ENCODE peak calls at places on chromosomes 3 and 15, in ten cellular contexts. One of them, this sample, is unnamed.

GRCh38 chr3:16484216-16484615 is 29.3 kb downstream of the RFTN1 start:
- DNase-seq in hepatocyte: peak; percentile 40
- DNase-seq in left lobe of liver: no peak
- DNase-seq in stimulated activated naive B cell treated with anti-CD40 and anti-IgM and Interleukin-4, amounts not matched to agents 10 μg/mL and 1 μg/mL and 100 μg/mL, for 72 hours: no peak
- DNase-seq in HTR-8/SVneo: peak; percentile 65
- DNase-seq in fibroblast of mammary gland: peak; percentile 96
- DNase-seq in Kasumi-1: no peak
- DNase-seq in hypothalamus: no peak
- DNase-seq in GM04504: peak; percentile 97
- DNase-seq in effector CD4-positive, alpha-beta T cell: no peak
- DNase-seq in this sample: no peak

GRCh38 chr3:33722626-33723370 is 4.7 kb upstream of the CLASP2 start:
- DNase-seq in hepatocyte: no peak
- DNase-seq in left lobe of liver: no peak
- DNase-seq in stimulated activated naive B cell treated with anti-CD40 and anti-IgM and Interleukin-4, amounts not matched to agents 10 μg/mL and 1 μg/mL and 100 μg/mL, for 72 hours: no peak
- DNase-seq in HTR-8/SVneo: no peak
- DNase-seq in fibroblast of mammary gland: peak; percentile 21
- DNase-seq in Kasumi-1: no peak
- DNase-seq in hypothalamus: no peak
- DNase-seq in GM04504: no peak
- DNase-seq in effector CD4-positive, alpha-beta T cell: no peak
- DNase-seq in this sample: no peak

GRCh38 chr3:170204509-170204908 is 17.7 kb upstream of the PRKCI start:
- DNase-seq in hepatocyte: no peak
- DNase-seq in left lobe of liver: no peak
- DNase-seq in stimulated activated naive B cell treated with anti-CD40 and anti-IgM and Interleukin-4, amounts not matched to agents 10 μg/mL and 1 μg/mL and 100 μg/mL, for 72 hours: no peak
- DNase-seq in HTR-8/SVneo: no peak
- DNase-seq in fibroblast of mammary gland: no peak
- DNase-seq in Kasumi-1: no peak
- DNase-seq in hypothalamus: no peak
- DNase-seq in GM04504: no peak
- DNase-seq in effector CD4-positive, alpha-beta T cell: no peak
- DNase-seq in this sample: no peak

GRCh38 chr15:65936317-65936716 is 67.0 kb downstream of the RAB11A start:
- DNase-seq in hepatocyte: no peak
- DNase-seq in left lobe of liver: no peak
- DNase-seq in stimulated activated naive B cell treated with anti-CD40 and anti-IgM and Interleukin-4, amounts not matched to agents 10 μg/mL and 1 μg/mL and 100 μg/mL, for 72 hours: no peak
- DNase-seq in HTR-8/SVneo: no peak
- DNase-seq in fibroblast of mammary gland: no peak
- DNase-seq in Kasumi-1: no peak
- DNase-seq in hypothalamus: no peak
- DNase-seq in GM04504: no peak
- DNase-seq in effector CD4-positive, alpha-beta T cell: no peak
- DNase-seq in this sample: no peak

GRCh38 chr15:64067564-64068030 is 21.3 kb upstream of the DAPK2 start:
- DNase-seq in hepatocyte: peak; percentile 82
- DNase-seq in left lobe of liver: peak; percentile 70
- DNase-seq in stimulated activated naive B cell treated with anti-CD40 and anti-IgM and Interleukin-4, amounts not matched to agents 10 μg/mL and 1 μg/mL and 100 μg/mL, for 72 hours: peak; percentile 53
- DNase-seq in HTR-8/SVneo: peak; percentile 70
- DNase-seq in fibroblast of mammary gland: peak; percentile 61
- DNase-seq in Kasumi-1: peak; percentile 79
- DNase-seq in hypothalamus: peak; percentile 57
- DNase-seq in GM04504: peak; percentile 28
- DNase-seq in effector CD4-positive, alpha-beta T cell: peak; percentile 53
- DNase-seq in this sample: peak; percentile 41

GRCh38 chr3:57144952-57145351 is 20.2 kb downstream of the IL17RD start:
- DNase-seq in hepatocyte: no peak
- DNase-seq in left lobe of liver: no peak
- DNase-seq in stimulated activated naive B cell treated with anti-CD40 and anti-IgM and Interleukin-4, amounts not matched to agents 10 μg/mL and 1 μg/mL and 100 μg/mL, for 72 hours: no peak
- DNase-seq in HTR-8/SVneo: no peak
- DNase-seq in fibroblast of mammary gland: no peak
- DNase-seq in Kasumi-1: no peak
- DNase-seq in hypothalamus: no peak
- DNase-seq in GM04504: no peak
- DNase-seq in effector CD4-positive, alpha-beta T cell: no peak
- DNase-seq in this sample: no peak

GRCh38 chr3:17412950-17413530 is 329.4 kb downstream of the TBC1D5 start:
- DNase-seq in hepatocyte: peak; percentile 76
- DNase-seq in left lobe of liver: no peak
- DNase-seq in stimulated activated naive B cell treated with anti-CD40 and anti-IgM and Interleukin-4, amounts not matched to agents 10 μg/mL and 1 μg/mL and 100 μg/mL, for 72 hours: no peak
- DNase-seq in HTR-8/SVneo: peak; percentile 25
- DNase-seq in fibroblast of mammary gland: peak; percentile 69
- DNase-seq in Kasumi-1: peak; percentile 56
- DNase-seq in hypothalamus: no peak
- DNase-seq in GM04504: peak; percentile 28
- DNase-seq in effector CD4-positive, alpha-beta T cell: peak; percentile 9
- DNase-seq in this sample: no peak

GRCh38 chr3:125481786-125482185 is 38.2 kb downstream of the SNX4 start:
- DNase-seq in hepatocyte: no peak
- DNase-seq in left lobe of liver: no peak
- DNase-seq in stimulated activated naive B cell treated with anti-CD40 and anti-IgM and Interleukin-4, amounts not matched to agents 10 μg/mL and 1 μg/mL and 100 μg/mL, for 72 hours: no peak
- DNase-seq in HTR-8/SVneo: no peak
- DNase-seq in fibroblast of mammary gland: peak; percentile 6
- DNase-seq in Kasumi-1: no peak
- DNase-seq in hypothalamus: no peak
- DNase-seq in GM04504: no peak
- DNase-seq in effector CD4-positive, alpha-beta T cell: no peak
- DNase-seq in this sample: no peak

GRCh38 chr3:193598202-193598601 is 5.2 kb downstream of the OPA1 start:
- DNase-seq in hepatocyte: no peak
- DNase-seq in left lobe of liver: no peak
- DNase-seq in stimulated activated naive B cell treated with anti-CD40 and anti-IgM and Interleukin-4, amounts not matched to agents 10 μg/mL and 1 μg/mL and 100 μg/mL, for 72 hours: no peak
- DNase-seq in HTR-8/SVneo: no peak
- DNase-seq in fibroblast of mammary gland: no peak
- DNase-seq in Kasumi-1: no peak
- DNase-seq in hypothalamus: no peak
- DNase-seq in GM04504: no peak
- DNase-seq in effector CD4-positive, alpha-beta T cell: no peak
- DNase-seq in this sample: no peak

GRCh38 chr3:7964899-7965298 is 536.7 kb upstream of the LMCD1 start:
- DNase-seq in hepatocyte: no peak
- DNase-seq in left lobe of liver: no peak
- DNase-seq in stimulated activated naive B cell treated with anti-CD40 and anti-IgM and Interleukin-4, amounts not matched to agents 10 μg/mL and 1 μg/mL and 100 μg/mL, for 72 hours: no peak
- DNase-seq in HTR-8/SVneo: no peak
- DNase-seq in fibroblast of mammary gland: no peak
- DNase-seq in Kasumi-1: no peak
- DNase-seq in hypothalamus: no peak
- DNase-seq in GM04504: no peak
- DNase-seq in effector CD4-positive, alpha-beta T cell: no peak
- DNase-seq in this sample: no peak

This sample was measured in hippocampal formation.